ENCODE peak calls at places on chromosomes 7 and 10, in ten cellular contexts. D is tibial nerve, A is HL-60, Z is AG09319, V is activated B cell treated with CpG ODN at 0.5 μM for 24 hours, Y is cardiac muscle cell, G is progenitor cell of endocrine pancreas, M is A549, C is BJ, R is WTC11. W is an unnamed sample.
A peak's percentile ranks its signal among the peaks of the same experiment; 100 is the strongest.

GRCh38 chr7:132485600-132486594 is 90.4 kb downstream of the PLXNA4 start:
- DNase-seq in D (peak; percentile 31), A (no peak), Z (no peak), V (no peak), Y (peak; percentile 26), G (no peak), M (no peak), C (no peak), R (no peak), W (no peak)

GRCh38 chr7:44814956-44815355 is 18.5 kb downstream of the PPIA start:
- DNase-seq in D (no peak), A (no peak), Z (no peak), V (no peak), Y (no peak), G (no peak), M (peak; percentile 45), C (no peak), R (no peak), W (no peak)

GRCh38 chr10:62491597-62491996 is 117.4 kb downstream of the ZNF365 start:
- DNase-seq in D (no peak), A (no peak), Z (no peak), V (no peak), Y (no peak), G (no peak), M (no peak), C (no peak), R (no peak), W (no peak)

GRCh38 chr7:116911799-116912198 is 41.5 kb upstream of the ST7 start:
- DNase-seq in D (no peak), A (no peak), Z (peak; percentile 11), V (no peak), Y (no peak), G (no peak), M (no peak), C (peak; percentile 26), R (no peak), W (no peak)

GRCh38 chr10:12097791-12098190 is 29.0 kb downstream of the DHTKD1 start:
- DNase-seq in D (no peak), A (no peak), Z (no peak), V (no peak), Y (no peak), G (no peak), M (peak; percentile 42), C (no peak), R (no peak), W (no peak)

GRCh38 chr10:124743188-124744046 is 761 bp downstream of the FAM53B start:
- DNase-seq in D (no peak), A (peak; percentile 65), Z (no peak), V (no peak), Y (peak; percentile 41), G (no peak), M (peak; percentile 27), C (no peak), R (peak; percentile 49), W (no peak)

GRCh38 chr10:111475720-111476119 is 398.9 kb downstream of the ADRA2A start:
- DNase-seq in D (no peak), A (no peak), Z (no peak), V (no peak), Y (no peak), G (no peak), M (no peak), C (peak; percentile 31), R (no peak), W (no peak)

GRCh38 chr10:27893320-27894014 is 105.4 kb downstream of the ODAD2 start:
- DNase-seq in D (no peak), A (no peak), Z (peak; percentile 20), V (no peak), Y (no peak), G (no peak), M (no peak), C (peak; percentile 21), R (no peak), W (no peak)

GRCh38 chr7:113875224-113875623 is 43.6 kb downstream of the PPP1R3A start:
- DNase-seq in D (no peak), A (no peak), Z (no peak), V (no peak), Y (no peak), G (no peak), M (no peak), C (no peak), R (no peak), W (no peak)

GRCh38 chr10:17115683-17116082 is 13.9 kb downstream of the CUBN start:
- DNase-seq in D (no peak), A (no peak), Z (no peak), V (no peak), Y (no peak), G (no peak), M (peak; percentile 56), C (no peak), R (no peak), W (no peak)

GRCh38 chr10:113216068-113216467 is 266.0 kb downstream of the TCF7L2 start:
- DNase-seq in D (no peak), A (no peak), Z (no peak), V (no peak), Y (no peak), G (no peak), M (peak; percentile 9), C (no peak), R (no peak), W (no peak)
- TF ChIP-seq CTCF in D (no peak), A (no peak), Z (peak; percentile 20), V (no peak), Y (no peak), G (peak; percentile 35), M (peak; percentile 16), C (peak; percentile 26), R (no peak), W (no peak)

GRCh38 chr10:63770523-63770922 is 249.3 kb downstream of the REEP3 start:
- DNase-seq in D (no peak), A (no peak), Z (no peak), V (no peak), Y (no peak), G (no peak), M (no peak), C (no peak), R (no peak), W (no peak)
- TF ChIP-seq CTCF in D (no peak), A (no peak), Z (no peak), V (no peak), Y (no peak), G (no peak), M (no peak), C (no peak), R (no peak), W (no peak)

GRCh38 chr7:24722386-24723177 is 34.7 kb downstream of the GSDME start:
- DNase-seq in D (no peak), A (no peak), Z (no peak), V (no peak), Y (peak; percentile 45), G (no peak), M (peak; percentile 42), C (no peak), R (no peak), W (no peak)
- TF ChIP-seq CTCF in D (no peak), A (no peak), Z (peak; percentile 36), V (no peak), Y (peak; percentile 46), G (peak; percentile 37), M (peak; percentile 26), C (peak; percentile 47), R (no peak), W (peak; percentile 27)

DNA sequence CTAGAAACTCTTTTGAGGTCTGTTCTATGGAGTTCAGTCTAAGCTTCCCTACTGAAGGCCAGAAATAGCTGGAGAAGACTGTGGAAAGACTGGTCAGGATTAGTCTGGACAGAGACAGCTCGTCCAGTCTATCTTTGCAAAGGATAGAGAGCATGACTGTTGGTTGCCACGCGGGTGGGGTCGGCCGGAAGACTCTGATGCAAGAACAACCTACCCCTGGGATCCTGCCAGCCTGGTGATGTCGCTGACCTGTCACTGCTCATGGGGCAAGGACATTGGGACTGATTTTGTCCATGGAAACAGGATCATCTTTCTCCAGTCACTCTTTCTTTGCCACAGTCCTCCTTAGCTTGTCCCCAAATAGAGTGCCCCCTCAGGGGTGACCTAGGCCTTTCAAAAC is 337.6 kb upstream of the NPSR1 start:
- DNase-seq in D (no peak), A (no peak), Z (no peak), V (no peak), Y (no peak), G (no peak), M (no peak), C (no peak), R (no peak), W (no peak)
- TF ChIP-seq CTCF in D (no peak), A (no peak), Z (no peak), V (no peak), Y (no peak), G (no peak), M (no peak), C (no peak), R (no peak), W (peak; percentile 7)

W was measured in GM10248.